ENCODE peak calls at places on chromosome 5, in seven cellular contexts. Y is T follicular helper cell, Q is upper lobe of right lung, L is heart left ventricle, O is kidney tubule cell, W is fibroblast of lung, J is neuronal stem cell. X is an unnamed sample.

GRCh38 chr5:116853992-116854391 is 279.4 kb upstream of the SEMA6A start:
- DNase-seq in Y (no peak), Q (no peak), L (no peak), O (no peak), W (no peak), J (no peak), X (no peak)

GRCh38 chr5:79474416-79475173 is 39.3 kb downstream of the HOMER1 start:
- DNase-seq in Y (no peak), Q (no peak), L (no peak), O (no peak), W (no peak), J (no peak), X (no peak)

GRCh38 chr5:107874810-107875209 is 204.1 kb upstream of the EFNA5 start:
- DNase-seq in Y (no peak), Q (no peak), L (no peak), O (peak), W (peak), J (no peak), X (no peak)

GRCh38 chr5:133384903-133385302 is 227.4 kb downstream of the FSTL4 start:
- DNase-seq in Y (no peak), Q (no peak), L (no peak), O (no peak), W (no peak), J (no peak), X (peak)

GRCh38 chr5:95988094-95988493 is 26.4 kb upstream of the ELL2 start:
- DNase-seq in Y (no peak), Q (no peak), L (no peak), O (no peak), W (no peak), J (peak), X (no peak)

GRCh38 chr5:109823597-109823996 is 133.9 kb downstream of the MAN2A1 start:
- DNase-seq in Y (no peak), Q (no peak), L (no peak), O (no peak), W (peak), J (no peak), X (no peak)

GRCh38 chr5:144189800-144190429 is 19.2 kb downstream of the KCTD16 start:
- DNase-seq in Y (peak), Q (peak), L (no peak), O (peak), W (peak), J (no peak), X (no peak)

GRCh38 chr5:10936486-10936885 is 175.5 kb upstream of the DAP start:
- DNase-seq in Y (no peak), Q (no peak), L (no peak), O (no peak), W (no peak), J (no peak), X (no peak)

GRCh38 chr5:180387798-180388197 is 34.7 kb upstream of the GFPT2 start:
- DNase-seq in Y (no peak), Q (peak), L (no peak), O (no peak), W (no peak), J (no peak), X (no peak)